ENCODE peak calls at places on chromosomes 2 and 18, in six cellular contexts. One of them, this sample, is unnamed.

GRCh38 chr2:185979546-185980071 is 241.0 kb downstream of the FSIP2 start:
- DNase-seq in SK-N-SH: no peak
- DNase-seq in HCT116: peak
- DNase-seq in MM.1S: no peak
- DNase-seq in GM23338: peak
- DNase-seq in neural progenitor cell: no peak
- DNase-seq in this sample: no peak

GRCh38 chr18:7566587-7567486 is at the start of gene PTPRM:
- DNase-seq in GM23338: peak
- DNase-seq in neural progenitor cell: peak
- DNase-seq in HCT116: peak
- DNase-seq in SK-N-SH: peak
- DNase-seq in MM.1S: peak
- DNase-seq in this sample: no peak

GRCh38 chr2:144162652-144163051 is 357.3 kb downstream of the ZEB2 start:
- DNase-seq in MM.1S: peak
- DNase-seq in GM23338: peak
- DNase-seq in HCT116: peak
- DNase-seq in neural progenitor cell: peak
- DNase-seq in SK-N-SH: no peak
- DNase-seq in this sample: peak

GRCh38 chr2:9408641-9409151 is 14.6 kb downstream of the ITGB1BP1 start:
- DNase-seq in HCT116: no peak
- DNase-seq in SK-N-SH: no peak
- DNase-seq in GM23338: no peak
- DNase-seq in MM.1S: no peak
- DNase-seq in neural progenitor cell: no peak
- DNase-seq in this sample: no peak

GRCh38 chr2:64112016-64112415 is 32.2 kb downstream of the PELI1 start:
- DNase-seq in MM.1S: no peak
- DNase-seq in GM23338: no peak
- DNase-seq in SK-N-SH: no peak
- DNase-seq in HCT116: no peak
- DNase-seq in neural progenitor cell: no peak
- DNase-seq in this sample: no peak

GRCh38 chr2:227326783-227327182 is 1.7 kb downstream of the MFF start:
- DNase-seq in neural progenitor cell: no peak
- DNase-seq in MM.1S: peak
- DNase-seq in GM23338: no peak
- DNase-seq in HCT116: no peak
- DNase-seq in SK-N-SH: no peak
- DNase-seq in this sample: no peak

GRCh38 chr2:239190346-239190745 is 210.5 kb downstream of the HDAC4 start:
- DNase-seq in MM.1S: no peak
- DNase-seq in GM23338: no peak
- DNase-seq in neural progenitor cell: no peak
- DNase-seq in SK-N-SH: no peak
- DNase-seq in HCT116: no peak
- DNase-seq in this sample: no peak

GRCh38 chr2:46239847-46240181 is 57.4 kb upstream of the EPAS1 start:
- DNase-seq in SK-N-SH: no peak
- DNase-seq in HCT116: no peak
- DNase-seq in neural progenitor cell: no peak
- DNase-seq in GM23338: no peak
- DNase-seq in MM.1S: peak
- DNase-seq in this sample: no peak

GRCh38 chr2:152251811-152252210 is 76.2 kb upstream of the STAM2 start:
- DNase-seq in HCT116: no peak
- DNase-seq in GM23338: no peak
- DNase-seq in neural progenitor cell: peak
- DNase-seq in MM.1S: no peak
- DNase-seq in SK-N-SH: no peak
- DNase-seq in this sample: no peak

GRCh38 chr2:73114273-73114867 is 1.6 kb upstream of the RAB11FIP5 start:
- DNase-seq in HCT116: no peak
- DNase-seq in GM23338: no peak
- DNase-seq in SK-N-SH: no peak
- DNase-seq in neural progenitor cell: no peak
- DNase-seq in MM.1S: no peak
- DNase-seq in this sample: no peak

GRCh38 chr2:189363559-189363958 is 77.7 kb upstream of the WDR75 start:
- DNase-seq in HCT116: peak
- DNase-seq in GM23338: no peak
- DNase-seq in neural progenitor cell: no peak
- DNase-seq in SK-N-SH: no peak
- DNase-seq in MM.1S: no peak
- DNase-seq in this sample: no peak

GRCh38 chr2:133324150-133324561 is 244.1 kb downstream of the NCKAP5 start:
- DNase-seq in GM23338: peak
- DNase-seq in SK-N-SH: no peak
- DNase-seq in MM.1S: no peak
- DNase-seq in neural progenitor cell: no peak
- DNase-seq in HCT116: no peak
- DNase-seq in this sample: no peak

GRCh38 chr2:235614900-235615712 is 121.3 kb downstream of the AGAP1 start:
- DNase-seq in HCT116: no peak
- DNase-seq in neural progenitor cell: no peak
- DNase-seq in SK-N-SH: no peak
- DNase-seq in MM.1S: no peak
- DNase-seq in GM23338: no peak
- DNase-seq in this sample: no peak

GRCh38 chr2:110999626-111000025 is 121.1 kb upstream of the BCL2L11 start:
- DNase-seq in MM.1S: no peak
- DNase-seq in neural progenitor cell: no peak
- DNase-seq in SK-N-SH: no peak
- DNase-seq in GM23338: no peak
- DNase-seq in HCT116: no peak
- DNase-seq in this sample: no peak

GRCh38 chr2:45259144-45259543 is 249.9 kb upstream of the SIX2 start:
- DNase-seq in HCT116: no peak
- DNase-seq in SK-N-SH: no peak
- DNase-seq in MM.1S: no peak
- DNase-seq in neural progenitor cell: no peak
- DNase-seq in GM23338: peak
- DNase-seq in this sample: no peak

GRCh38 chr18:55988537-55988936 is 400.5 kb upstream of the TCF4 start:
- DNase-seq in neural progenitor cell: no peak
- DNase-seq in MM.1S: no peak
- DNase-seq in SK-N-SH: no peak
- DNase-seq in HCT116: no peak
- DNase-seq in GM23338: no peak
- DNase-seq in this sample: no peak

GRCh38 chr2:100980046-100980445 is 22.0 kb upstream of the RPL31 start:
- DNase-seq in GM23338: peak
- DNase-seq in MM.1S: no peak
- DNase-seq in neural progenitor cell: no peak
- DNase-seq in SK-N-SH: no peak
- DNase-seq in HCT116: no peak
- DNase-seq in this sample: no peak

GRCh38 chr2:181458881-181459280 is 1.7 kb downstream of the ITGA4 start:
- DNase-seq in neural progenitor cell: no peak
- DNase-seq in SK-N-SH: no peak
- DNase-seq in GM23338: no peak
- DNase-seq in MM.1S: no peak
- DNase-seq in HCT116: no peak
- DNase-seq in this sample: no peak

GRCh38 chr2:105280281-105280680 is 38.7 kb downstream of the GPR45 start:
- DNase-seq in SK-N-SH: no peak
- DNase-seq in HCT116: no peak
- DNase-seq in GM23338: no peak
- DNase-seq in neural progenitor cell: no peak
- DNase-seq in MM.1S: no peak
- DNase-seq in this sample: no peak

GRCh38 chr2:3022841-3023372 is 354.7 kb downstream of the EIPR1 start:
- DNase-seq in neural progenitor cell: no peak
- DNase-seq in HCT116: no peak
- DNase-seq in GM23338: no peak
- DNase-seq in SK-N-SH: no peak
- DNase-seq in MM.1S: no peak
- DNase-seq in this sample: no peak

GRCh38 chr2:72719416-72719815 is 106.4 kb downstream of the EXOC6B start:
- DNase-seq in HCT116: no peak
- DNase-seq in GM23338: peak
- DNase-seq in neural progenitor cell: peak
- DNase-seq in MM.1S: peak
- DNase-seq in SK-N-SH: no peak
- DNase-seq in this sample: no peak

GRCh38 chr2:67985586-67985985 is 77.2 kb downstream of the C1D start:
- DNase-seq in SK-N-SH: no peak
- DNase-seq in MM.1S: no peak
- DNase-seq in GM23338: no peak
- DNase-seq in neural progenitor cell: no peak
- DNase-seq in HCT116: no peak
- DNase-seq in this sample: no peak

GRCh38 chr2:3539836-3540235 is 18.3 kb downstream of the RNASEH1 start:
- DNase-seq in HCT116: no peak
- DNase-seq in neural progenitor cell: no peak
- DNase-seq in SK-N-SH: peak
- DNase-seq in GM23338: peak
- DNase-seq in MM.1S: no peak
- DNase-seq in this sample: no peak

GRCh38 chr18:31243740-31244512 is 74.0 kb upstream of the DSG1 start:
- DNase-seq in neural progenitor cell: peak
- DNase-seq in MM.1S: no peak
- DNase-seq in HCT116: peak
- DNase-seq in SK-N-SH: no peak
- DNase-seq in GM23338: no peak
- DNase-seq in this sample: no peak

GRCh38 chr2:75709297-75709696 is 1.4 kb downstream of the GCFC2 start:
- DNase-seq in neural progenitor cell: no peak
- DNase-seq in GM23338: no peak
- DNase-seq in SK-N-SH: no peak
- DNase-seq in HCT116: no peak
- DNase-seq in MM.1S: peak
- DNase-seq in this sample: peak

GRCh38 chr2:114724513-114724912 is 282.1 kb downstream of the DPP10 start:
- DNase-seq in MM.1S: no peak
- DNase-seq in SK-N-SH: no peak
- DNase-seq in HCT116: no peak
- DNase-seq in neural progenitor cell: peak
- DNase-seq in GM23338: no peak
- DNase-seq in this sample: no peak

GRCh38 chr18:46338761-46339160 is 234.6 kb downstream of the HAUS1 start:
- DNase-seq in HCT116: no peak
- DNase-seq in neural progenitor cell: peak
- DNase-seq in GM23338: no peak
- DNase-seq in MM.1S: no peak
- DNase-seq in SK-N-SH: no peak
- DNase-seq in this sample: no peak

GRCh38 chr2:134564549-134564948 is 154.3 kb downstream of the TMEM163 start:
- DNase-seq in HCT116: no peak
- DNase-seq in SK-N-SH: no peak
- DNase-seq in GM23338: no peak
- DNase-seq in neural progenitor cell: no peak
- DNase-seq in MM.1S: no peak
- DNase-seq in this sample: no peak

GRCh38 chr18:36284671-36285295 is 12.7 kb upstream of the FHOD3 start:
- DNase-seq in GM23338: peak
- DNase-seq in MM.1S: peak
- DNase-seq in neural progenitor cell: peak
- DNase-seq in SK-N-SH: peak
- DNase-seq in HCT116: peak
- DNase-seq in this sample: peak

GRCh38 chr2:151247432-151247831 is 14.2 kb downstream of the RBM43 start:
- DNase-seq in GM23338: no peak
- DNase-seq in HCT116: no peak
- DNase-seq in neural progenitor cell: no peak
- DNase-seq in SK-N-SH: no peak
- DNase-seq in MM.1S: no peak
- DNase-seq in this sample: no peak

GRCh38 chr2:25286025-25286400 is 55.7 kb downstream of the DNMT3A start:
- DNase-seq in SK-N-SH: peak
- DNase-seq in MM.1S: no peak
- DNase-seq in GM23338: peak
- DNase-seq in HCT116: no peak
- DNase-seq in neural progenitor cell: no peak
- DNase-seq in this sample: peak

GRCh38 chr2:169091256-169091655 is 21.9 kb downstream of the DHRS9 start:
- DNase-seq in GM23338: no peak
- DNase-seq in MM.1S: no peak
- DNase-seq in SK-N-SH: no peak
- DNase-seq in neural progenitor cell: no peak
- DNase-seq in HCT116: no peak
- DNase-seq in this sample: no peak
- H3K4me3 ChIP-seq in GM23338: no peak
- H3K4me3 ChIP-seq in MM.1S: no peak
- H3K4me3 ChIP-seq in SK-N-SH: no peak
- H3K4me3 ChIP-seq in neural progenitor cell: no peak
- H3K4me3 ChIP-seq in HCT116: no peak
- H3K4me3 ChIP-seq in this sample: no peak

GRCh38 chr2:48852938-48853337 is 97.4 kb upstream of the LHCGR start:
- DNase-seq in HCT116: no peak
- DNase-seq in neural progenitor cell: no peak
- DNase-seq in MM.1S: no peak
- DNase-seq in GM23338: no peak
- DNase-seq in SK-N-SH: no peak
- DNase-seq in this sample: no peak

GRCh38 chr2:48855142-48855541 is 99.6 kb upstream of the LHCGR start:
- DNase-seq in MM.1S: no peak
- DNase-seq in HCT116: no peak
- DNase-seq in SK-N-SH: no peak
- DNase-seq in neural progenitor cell: no peak
- DNase-seq in GM23338: no peak
- DNase-seq in this sample: no peak

GRCh38 chr2:48856144-48856543 is 100.6 kb upstream of the LHCGR start:
- DNase-seq in HCT116: no peak
- DNase-seq in SK-N-SH: no peak
- DNase-seq in GM23338: no peak
- DNase-seq in neural progenitor cell: no peak
- DNase-seq in MM.1S: no peak
- DNase-seq in this sample: no peak

GRCh38 chr2:48856657-48857056 is 101.1 kb upstream of the LHCGR start:
- DNase-seq in neural progenitor cell: no peak
- DNase-seq in SK-N-SH: no peak
- DNase-seq in GM23338: no peak
- DNase-seq in HCT116: no peak
- DNase-seq in MM.1S: no peak
- DNase-seq in this sample: no peak

GRCh38 chr2:48854681-48855080 is 99.2 kb upstream of the LHCGR start:
- DNase-seq in GM23338: no peak
- DNase-seq in neural progenitor cell: no peak
- DNase-seq in HCT116: no peak
- DNase-seq in SK-N-SH: no peak
- DNase-seq in MM.1S: no peak
- DNase-seq in this sample: no peak
- TF ChIP-seq EZH2phosphoT487 in GM23338: no peak
- TF ChIP-seq EZH2phosphoT487 in neural progenitor cell: no peak
- TF ChIP-seq EZH2phosphoT487 in HCT116: no peak
- TF ChIP-seq EZH2phosphoT487 in SK-N-SH: no peak
- TF ChIP-seq EZH2phosphoT487 in MM.1S: no peak
- TF ChIP-seq EZH2phosphoT487 in this sample: no peak

GRCh38 chr2:191638079-191638801 is 39.7 kb upstream of the NABP1 start:
- DNase-seq in neural progenitor cell: peak
- DNase-seq in SK-N-SH: no peak
- DNase-seq in GM23338: peak
- DNase-seq in MM.1S: no peak
- DNase-seq in HCT116: no peak
- DNase-seq in this sample: no peak
- H3K4me3 ChIP-seq in neural progenitor cell: no peak
- H3K4me3 ChIP-seq in SK-N-SH: no peak
- H3K4me3 ChIP-seq in GM23338: no peak
- H3K4me3 ChIP-seq in MM.1S: no peak
- H3K4me3 ChIP-seq in HCT116: peak
- H3K4me3 ChIP-seq in this sample: no peak

GRCh38 chr2:43107679-43108078 is 118.7 kb downstream of the ZFP36L2 start:
- DNase-seq in MM.1S: no peak
- DNase-seq in neural progenitor cell: no peak
- DNase-seq in SK-N-SH: no peak
- DNase-seq in HCT116: no peak
- DNase-seq in GM23338: no peak
- DNase-seq in this sample: no peak
- TF ChIP-seq EZH2phosphoT487 in MM.1S: no peak
- TF ChIP-seq EZH2phosphoT487 in neural progenitor cell: no peak
- TF ChIP-seq EZH2phosphoT487 in SK-N-SH: no peak
- TF ChIP-seq EZH2phosphoT487 in HCT116: no peak
- TF ChIP-seq EZH2phosphoT487 in GM23338: no peak
- TF ChIP-seq EZH2phosphoT487 in this sample: no peak

This sample was measured in OCI-LY7.